ENCODE peak calls at places on chromosomes 11 and 22, in six cellular contexts. P is left ventricle myocardium superior; Z is KG1; T is substantia nigra; I is SIG-M5; U is stimulated activated CD4-positive, alpha-beta T cell treated with anti-CD3 and anti-CD28 coated beads, Interleukin-4, amount 100 ng/mL, for 48 hours. O is an unnamed sample.

GRCh38 chr11:111514216-111515031 is at the start of gene HOATZ:
- DNase-seq in P (no peak), Z (no peak), T (peak; percentile 19), I (no peak), U (no peak), O (no peak)

GRCh38 chr11:131677832-131678470 is 307.5 kb downstream of the NTM start:
- DNase-seq in P (no peak), Z (no peak), T (no peak), I (no peak), U (no peak), O (no peak)

GRCh38 chr11:123654566-123655081 is at the start of gene SCN3B:
- DNase-seq in P (peak; percentile 79), Z (no peak), T (peak; percentile 40), I (no peak), U (peak; percentile 20), O (peak; percentile 86)

GRCh38 chr22:31253949-31254348 is 38.3 kb downstream of the PIK3IP1 start:
- DNase-seq in P (peak; percentile 42), Z (no peak), T (no peak), I (no peak), U (no peak), O (peak; percentile 32)

GRCh38 chr11:10930961-10931760 is 73.3 kb upstream of the ZBED5 start:
- DNase-seq in P (peak; percentile 86), Z (no peak), T (peak; percentile 69), I (no peak), U (peak; percentile 16), O (peak; percentile 75)

GRCh38 chr11:65246506-65246905 is 15.3 kb upstream of the POLA2 start:
- DNase-seq in P (no peak), Z (no peak), T (no peak), I (no peak), U (no peak), O (no peak)

GRCh38 chr11:47270331-47271271 is 668 bp downstream of the MADD start:
- DNase-seq in P (no peak), Z (peak; percentile 16), T (peak; percentile 46), I (no peak), U (no peak), O (no peak)

GRCh38 chr11:4839851-4840549 is 9.0 kb downstream of the OR51S1 start:
- DNase-seq in P (no peak), Z (no peak), T (no peak), I (no peak), U (no peak), O (no peak)

GRCh38 chr11:8671651-8672062 is 10.8 kb downstream of the TRIM66 start:
- DNase-seq in P (no peak), Z (no peak), T (peak; percentile 5), I (no peak), U (no peak), O (no peak)

O was measured in psoas muscle.